ENCODE peak calls at places on chromosomes 5 and 9, in four cellular contexts. P is GM12891, C is GM12878, I is K562. E is an unnamed sample.

GRCh38 chr5:98391921-98392625 is 381.4 kb upstream of the RGMB start:
- DNase-seq in P (no peak), C (no peak), I (no peak), E (no peak)

GRCh38 chr9:36772449-36773370 is 200.0 kb downstream of the MELK start:
- DNase-seq in P (no peak), I (no peak), C (no peak), E (no peak)

GRCh38 chr9:127255692-127256091 is 8.9 kb upstream of the GARNL3 start:
- DNase-seq in P (no peak), C (no peak), I (no peak), E (no peak)

GRCh38 chr9:120931278-120932085 is 4.9 kb upstream of the TRAF1 start:
- DNase-seq in C (peak; percentile 93), P (no peak), I (no peak), E (no peak)

GRCh38 chr9:126514037-126514821 is 99.5 kb upstream of the LMX1B start:
- DNase-seq in P (peak; percentile 52), C (no peak), I (peak; percentile 75), E (peak; percentile 42)

GRCh38 chr5:136174021-136174659 is 18.8 kb downstream of the SMIM32 start:
- DNase-seq in I (peak; percentile 71), P (no peak), C (peak; percentile 12), E (no peak)

GRCh38 chr9:111474385-111474784 is 9.8 kb downstream of the ECPAS start:
- DNase-seq in P (no peak), C (no peak), I (no peak), E (no peak)

GRCh38 chr5:139814704-139815280 is 19.2 kb downstream of the PSD2 start:
- DNase-seq in I (no peak), P (no peak), C (no peak), E (no peak)

GRCh38 chr5:149387081-149387611 is 8.1 kb upstream of the IL17B start:
- DNase-seq in C (no peak), P (no peak), I (no peak), E (no peak)

GRCh38 chr5:76709762-76710161 is 6.2 kb upstream of the F2R start:
- DNase-seq in C (no peak), I (no peak), P (no peak), E (no peak)

GRCh38 chr5:180291234-180291940 is 496 bp downstream of the MAPK9 start:
- DNase-seq in C (no peak), I (peak; percentile 39), P (peak; percentile 45), E (peak; percentile 12)

GRCh38 chr5:89722538-89722937 is 687.0 kb downstream of the CETN3 start:
- DNase-seq in C (no peak), P (no peak), I (no peak), E (no peak)

GRCh38 chr5:15013654-15014463 is 142.3 kb upstream of the ANKH start:
- DNase-seq in P (no peak), C (no peak), I (peak; percentile 58), E (peak; percentile 1)

GRCh38 chr9:88017086-88017485 is 42.8 kb upstream of the CDK20 start:
- DNase-seq in I (no peak), P (no peak), C (no peak), E (no peak)

GRCh38 chr5:16896767-16897166 is 39.3 kb downstream of the MYO10 start:
- DNase-seq in P (no peak), I (no peak), C (no peak), E (no peak)

GRCh38 chr5:79628811-79629210 is 16.6 kb downstream of the TENT2 start:
- DNase-seq in C (no peak), P (no peak), I (no peak), E (no peak)

GRCh38 chr5:178216088-178216534 is 11.8 kb downstream of the HNRNPAB start:
- DNase-seq in C (no peak), I (no peak), P (no peak), E (no peak)

GRCh38 chr9:13758876-13759275 is 479.4 kb upstream of the MPDZ start:
- DNase-seq in I (no peak), C (no peak), P (no peak), E (no peak)

GRCh38 chr9:105295986-105296385 is 51.5 kb downstream of the SLC44A1 start:
- DNase-seq in I (no peak), P (no peak), C (no peak), E (no peak)

GRCh38 chr9:105296445-105296844 is 52.0 kb downstream of the SLC44A1 start:
- DNase-seq in C (no peak), I (no peak), P (no peak), E (no peak)

GRCh38 chr9:105297442-105298097 is 53.1 kb downstream of the SLC44A1 start:
- DNase-seq in C (no peak), I (no peak), P (no peak), E (no peak)

GRCh38 chr9:105295151-105295550 is 50.7 kb downstream of the SLC44A1 start:
- DNase-seq in C (no peak), I (no peak), P (no peak), E (no peak)

DNA sequence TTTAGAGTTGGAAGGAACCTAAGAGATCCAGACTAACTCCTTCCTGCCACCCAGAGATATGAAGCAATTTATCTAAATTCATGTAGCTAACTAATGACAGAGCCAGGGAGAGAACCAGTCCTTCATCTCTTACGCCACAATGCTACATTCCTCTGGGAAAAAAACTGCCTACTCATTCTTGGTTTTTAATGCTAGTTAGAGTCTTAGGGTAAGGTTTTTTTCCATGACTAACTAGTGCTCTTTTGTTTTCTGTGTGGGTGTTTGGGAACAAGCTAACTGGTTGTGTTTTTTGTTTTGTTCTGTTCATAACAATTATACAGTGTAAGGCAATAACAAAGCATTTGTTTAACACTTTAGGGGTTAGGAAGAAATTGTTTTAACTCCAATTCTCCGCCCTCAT is 52.4 kb downstream of the SLC44A1 start:
- DNase-seq in I (peak; percentile 35), C (no peak), P (no peak), E (no peak)
- TF ChIP-seq SPI1 in I (no peak), C (no peak), P (no peak), E (no peak)

GRCh38 chr5:122129332-122129731 is at the start of gene ZNF474:
- DNase-seq in I (peak; percentile 76), P (no peak), C (no peak), E (no peak)
- TF ChIP-seq SPI1 in I (peak; percentile 78), P (no peak), C (no peak), E (no peak)

GRCh38 chr5:36946101-36946500 is 69.5 kb downstream of the NIPBL start:
- DNase-seq in P (no peak), I (no peak), C (no peak), E (no peak)
- TF ChIP-seq SPI1 in P (no peak), I (no peak), C (no peak), E (no peak)

DNA sequence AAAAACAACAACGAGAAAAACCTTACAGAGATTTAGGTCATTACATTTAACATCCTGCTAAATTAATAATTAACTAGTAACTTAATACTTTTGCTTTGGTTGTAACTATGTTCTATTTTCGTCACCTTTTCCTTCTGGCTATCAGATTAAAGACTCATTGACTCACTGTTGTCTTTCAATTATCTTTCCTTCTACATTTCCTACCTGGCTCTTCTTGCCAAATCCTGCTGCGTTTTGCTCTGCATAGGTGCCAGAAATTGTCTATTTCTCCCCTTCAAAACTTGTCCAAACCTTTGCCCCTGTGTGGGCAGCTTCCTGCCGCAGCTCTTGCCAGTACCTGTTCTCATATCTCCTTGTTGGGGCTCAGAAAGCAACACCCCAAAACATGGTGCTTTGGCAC is 235.5 kb upstream of the ZNF608 start:
- DNase-seq in P (no peak), C (no peak), I (no peak), E (no peak)
- TF ChIP-seq SPI1 in P (no peak), C (no peak), I (no peak), E (no peak)

GRCh38 chr9:115764649-115765048 is 388.9 kb upstream of the PAPPA start:
- DNase-seq in I (no peak), C (no peak), P (no peak), E (no peak)

GRCh38 chr9:115759411-115759810 is 394.2 kb upstream of the PAPPA start:
- DNase-seq in C (no peak), P (no peak), I (no peak), E (no peak)

GRCh38 chr9:115766495-115766894 is 387.1 kb upstream of the PAPPA start:
- DNase-seq in C (no peak), I (no peak), P (no peak), E (no peak)

GRCh38 chr9:115770521-115770920 is 383.1 kb upstream of the PAPPA start:
- DNase-seq in C (no peak), I (no peak), P (no peak), E (no peak)

GRCh38 chr9:115765060-115765459 is 388.5 kb upstream of the PAPPA start:
- DNase-seq in C (no peak), I (no peak), P (no peak), E (no peak)
- TF ChIP-seq SPI1 in C (no peak), I (no peak), P (no peak), E (no peak)

DNA sequence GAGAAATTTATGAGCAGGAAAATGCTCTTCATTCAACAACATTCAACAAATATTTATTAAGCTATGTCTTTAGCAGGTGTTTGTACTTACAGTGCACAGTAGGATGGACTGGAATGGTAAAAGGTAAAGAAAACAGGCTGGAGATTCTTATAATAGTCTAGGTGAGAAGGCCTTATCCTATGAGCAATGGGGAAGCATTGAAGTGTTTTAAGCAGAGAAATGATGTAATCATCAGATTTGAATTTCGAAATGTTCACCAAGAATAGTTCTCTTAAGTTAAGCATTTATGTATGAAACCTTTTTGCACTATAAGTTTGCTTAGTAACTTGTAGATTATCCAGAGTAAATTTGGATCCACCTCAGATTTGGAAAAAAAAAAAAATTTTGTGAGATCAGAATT is 209.3 kb downstream of the NR3C1 start:
- DNase-seq in P (no peak), I (no peak), C (no peak), E (peak; percentile 4)
- TF ChIP-seq SPI1 in P (no peak), I (no peak), C (no peak), E (no peak)

GRCh38 chr5:120695368-120695880 is 231.3 kb downstream of the PRR16 start:
- DNase-seq in C (no peak), P (no peak), I (no peak), E (no peak)

GRCh38 chr5:120690621-120691407 is 226.7 kb downstream of the PRR16 start:
- DNase-seq in P (no peak), C (no peak), I (no peak), E (no peak)

GRCh38 chr5:120697147-120697546 is 233.0 kb downstream of the PRR16 start:
- DNase-seq in C (no peak), I (no peak), P (no peak), E (no peak)

DNA sequence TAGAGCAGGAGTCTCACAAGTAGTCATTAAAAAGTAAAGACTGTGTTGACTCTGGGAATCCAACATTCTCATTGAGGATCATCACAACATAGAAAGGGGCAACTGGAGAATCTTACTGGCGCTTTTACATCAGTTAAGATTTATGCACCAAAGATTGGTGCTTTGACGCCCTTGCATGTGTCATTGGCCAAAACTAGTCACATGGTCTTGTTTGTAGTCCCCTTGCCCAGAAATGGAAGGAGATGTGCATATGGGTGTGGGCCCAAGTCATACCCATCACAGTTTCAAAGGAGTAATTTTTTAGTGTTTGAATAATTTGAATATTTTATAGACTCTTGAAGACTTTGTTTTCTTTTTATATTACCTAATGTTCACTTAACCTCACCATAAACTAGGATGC is 228.2 kb downstream of the PRR16 start:
- DNase-seq in C (no peak), P (no peak), I (no peak), E (no peak)
- TF ChIP-seq SPI1 in C (no peak), P (no peak), I (no peak), E (no peak)